ENCODE peak calls at places on chromosomes 2 and 18, in six cellular contexts. W, M, J, F, X and Q are unnamed samples.

GRCh38 chr18:70072678-70073077 is 125.0 kb upstream of the CD226 start:
- DNase-seq in W (peak; percentile 34), M (peak; percentile 11), J (no peak), F (no peak), X (no peak), Q (peak; percentile 50)

GRCh38 chr18:306608-307255 is 38.9 kb upstream of the THOC1 start:
- DNase-seq in W (no peak), M (no peak), J (no peak), F (no peak), X (no peak), Q (no peak)

GRCh38 chr2:603869-604268 is 73.3 kb downstream of the TMEM18 start:
- DNase-seq in W (no peak), M (no peak), J (peak; percentile 71), F (no peak), X (no peak), Q (no peak)

GRCh38 chr2:85911836-85912692 is 23.3 kb upstream of the ST3GAL5 start:
- DNase-seq in W (no peak), M (peak; percentile 62), J (no peak), F (no peak), X (no peak), Q (peak; percentile 85)

GRCh38 chr18:10252494-10252893 is 201.9 kb upstream of the APCDD1 start:
- DNase-seq in W (no peak), M (no peak), J (no peak), F (no peak), X (no peak), Q (no peak)

GRCh38 chr2:204494681-204495080 is 50.6 kb upstream of the PARD3B start:
- DNase-seq in W (no peak), M (no peak), J (no peak), F (no peak), X (no peak), Q (no peak)

GRCh38 chr2:133287709-133288108 is 280.6 kb downstream of the NCKAP5 start:
- DNase-seq in W (no peak), M (no peak), J (no peak), F (no peak), X (no peak), Q (peak; percentile 96)

GRCh38 chr2:102005989-102006885 is 14.5 kb downstream of the IL1R2 start:
- DNase-seq in W (peak; percentile 73), M (peak; percentile 52), J (peak; percentile 47), F (no peak), X (peak; percentile 67), Q (peak; percentile 56)

GRCh38 chr2:219149667-219150066 is 10.9 kb downstream of the NHEJ1 start:
- DNase-seq in W (peak; percentile 62), M (no peak), J (no peak), F (no peak), X (no peak), Q (no peak)

GRCh38 chr2:200321780-200322534 is 15.5 kb downstream of the SPATS2L start:
- DNase-seq in W (peak; percentile 95), M (no peak), J (no peak), F (no peak), X (no peak), Q (no peak)

GRCh38 chr18:5584751-5585417 is 41.1 kb upstream of the EPB41L3 start:
- DNase-seq in W (no peak), M (no peak), J (no peak), F (no peak), X (no peak), Q (peak; percentile 64)

GRCh38 chr2:161414385-161415040 is 1.6 kb upstream of the TBR1 start:
- DNase-seq in W (peak; percentile 23), M (peak; percentile 47), J (peak; percentile 80), F (no peak), X (peak; percentile 30), Q (peak; percentile 11)

GRCh38 chr2:36963734-36964133 is 2.6 kb downstream of the STRN start:
- DNase-seq in W (no peak), M (no peak), J (no peak), F (no peak), X (no peak), Q (no peak)

DNA sequence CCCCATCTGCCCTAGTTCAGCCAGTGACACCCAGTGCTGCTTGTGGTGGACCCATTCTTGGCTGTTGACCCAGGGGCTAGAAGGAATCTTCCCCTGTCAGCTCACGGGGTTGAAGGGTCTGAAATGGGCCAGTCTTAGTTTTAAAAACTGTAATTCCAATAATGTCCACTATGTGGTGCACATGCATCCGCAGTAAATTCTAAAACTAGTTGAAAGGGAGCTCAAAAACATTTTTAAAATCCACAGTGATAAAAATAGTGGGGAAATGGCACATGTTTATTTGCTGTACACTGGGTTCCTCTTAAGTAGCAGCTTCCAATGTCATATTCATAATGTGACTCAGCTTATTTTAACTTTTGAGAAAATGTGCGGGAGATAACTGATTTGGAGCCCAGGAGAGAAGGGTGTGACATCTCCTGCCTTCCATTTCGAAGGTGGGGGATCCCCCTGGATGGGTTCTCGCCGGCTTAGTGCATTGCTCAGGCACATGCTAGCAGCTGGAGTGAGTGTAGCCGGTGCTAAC is 32.8 kb downstream of the GRHL1 start:
- DNase-seq in W (peak; percentile 38), M (peak; percentile 46), J (peak; percentile 78), F (peak; percentile 13), X (peak; percentile 61), Q (peak; percentile 48)
- H3K4me1 ChIP-seq in W (no peaks in the 10 kb centered on the region), M (peaks cover 3% of the 10 kb centered on the region), J (peaks cover 25% of the 10 kb centered on the region), F (no peaks in the 10 kb centered on the region), X (peaks cover 7% of the 10 kb centered on the region), Q (peaks cover 12% of the 10 kb centered on the region)

DNA sequence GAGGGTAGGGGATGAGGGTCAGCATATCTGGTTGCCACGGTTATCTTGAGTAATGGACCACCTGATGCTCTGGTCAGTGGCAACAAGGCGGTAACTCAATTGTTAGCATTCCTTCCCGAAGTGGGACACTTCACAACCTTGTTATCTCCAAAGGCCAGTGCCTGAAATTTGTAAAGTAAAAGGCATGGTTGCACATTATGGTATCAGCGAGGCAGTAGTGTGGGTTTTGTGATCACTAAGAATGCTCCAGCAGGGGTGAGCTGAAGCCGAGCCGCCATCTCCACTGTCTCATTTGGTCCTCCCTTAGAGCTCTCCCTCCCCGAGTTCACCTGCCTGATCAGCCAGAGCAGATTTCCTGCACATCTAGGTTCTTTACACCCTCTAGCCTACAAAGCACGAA is 50.5 kb upstream of the LGALSL start:
- DNase-seq in W (no peak), M (no peak), J (no peak), F (no peak), X (no peak), Q (no peak)
- TF ChIP-seq SMC3 in W (no peak), M (no peak), J (no peak), F (no peak), X (no peak), Q (no peak)

GRCh38 chr2:20671736-20672080 is 4.8 kb downstream of the GDF7 start:
- DNase-seq in W (no peak), M (no peak), J (no peak), F (no peak), X (no peak), Q (no peak)
- H3K4me1 ChIP-seq in W (peaks cover 49% of the 10 kb centered on the region), M (peaks cover 21% of the 10 kb centered on the region), J (peaks cover 15% of the 10 kb centered on the region), F (peaks cover 20% of the 10 kb centered on the region), X (no peaks in the 10 kb centered on the region), Q (peaks cover 7% of the 10 kb centered on the region)

GRCh38 chr2:66082576-66082975 is 352.3 kb upstream of the MEIS1 start:
- DNase-seq in W (no peak), M (no peak), J (no peak), F (no peak), X (no peak), Q (no peak)

GRCh38 chr2:66084948-66085590 is 349.9 kb upstream of the MEIS1 start:
- DNase-seq in W (no peak), M (no peak), J (no peak), F (no peak), X (no peak), Q (no peak)

DNA sequence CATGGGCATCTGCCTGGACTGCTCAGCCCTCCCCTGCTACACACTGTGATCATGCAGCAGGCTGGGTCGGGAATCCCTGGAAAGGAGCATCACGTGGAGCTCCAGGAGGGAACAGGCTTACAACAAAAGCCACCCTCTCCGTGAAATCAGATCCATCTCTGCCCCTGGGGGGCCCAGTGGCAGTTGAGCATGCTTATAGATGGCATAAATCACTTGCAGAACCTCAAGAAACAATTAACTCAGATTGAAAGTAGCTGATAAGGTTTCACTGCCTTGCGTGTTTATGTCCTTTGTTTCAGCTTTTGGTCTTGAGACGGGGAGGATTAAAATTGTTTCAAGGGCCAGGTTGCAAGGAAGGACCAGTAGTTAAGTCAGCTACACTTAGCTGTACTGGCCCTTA is 354.8 kb upstream of the MEIS1 start:
- DNase-seq in W (no peak), M (no peak), J (peak; percentile 16), F (no peak), X (no peak), Q (no peak)
- TF ChIP-seq SMC3 in W (no peak), M (no peak), J (no peak), F (no peak), X (no peak), Q (no peak)

DNA sequence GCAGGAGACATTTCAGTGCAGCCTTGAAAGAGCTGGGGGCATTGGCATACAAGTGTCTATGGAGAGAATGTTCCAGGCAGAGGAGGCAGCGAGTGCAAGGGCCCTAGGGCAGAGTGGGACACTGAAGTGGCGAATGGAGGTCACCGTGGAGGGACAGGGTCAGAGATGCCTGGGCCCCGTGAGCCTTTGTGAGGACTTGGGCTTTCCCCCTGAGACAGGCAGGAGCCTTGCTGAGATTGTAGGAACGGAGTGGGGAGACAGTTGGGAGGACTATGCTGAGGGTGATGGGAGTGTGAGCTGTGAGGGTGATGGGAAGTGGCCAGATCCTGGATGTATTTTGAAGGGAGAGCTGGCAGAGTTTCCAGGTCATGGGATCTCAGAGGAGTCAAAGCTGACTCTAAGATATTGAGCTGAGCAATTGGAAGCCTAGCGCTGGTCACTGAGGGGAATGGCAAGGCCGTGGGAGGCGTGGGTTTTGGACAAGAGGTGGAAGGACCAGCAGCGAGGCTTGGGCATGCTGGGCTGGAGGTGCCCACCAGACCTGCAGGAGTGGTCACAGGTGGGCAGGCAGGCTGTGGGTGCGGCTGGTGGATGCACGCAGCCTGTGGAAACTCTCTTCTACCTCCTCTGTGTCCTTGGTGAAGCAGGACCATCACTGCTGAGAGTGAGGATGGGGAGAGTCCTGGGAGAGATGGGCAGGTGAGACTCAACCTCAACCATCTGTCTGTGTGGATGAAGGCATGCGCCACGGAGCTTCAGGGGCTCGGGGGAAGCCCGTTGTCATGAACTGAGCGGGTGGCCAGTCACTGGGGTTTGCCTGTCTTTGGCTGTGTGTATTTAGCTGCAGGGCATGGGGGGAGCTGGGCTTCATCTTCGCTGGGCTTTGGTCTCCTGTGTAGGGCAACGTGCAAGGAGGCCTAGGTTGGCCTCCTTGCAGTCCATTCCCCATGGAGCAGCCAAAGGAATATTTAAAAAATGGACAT is 241.2 kb upstream of the HS6ST1 start:
- DNase-seq in W (no peak), M (no peak), J (no peak), F (no peak), X (no peak), Q (no peak)
- H3K4me1 ChIP-seq in W (no peaks in the 10 kb centered on the region), M (no peaks in the 10 kb centered on the region), J (no peaks in the 10 kb centered on the region), F (no peaks in the 10 kb centered on the region), X (no peaks in the 10 kb centered on the region), Q (peaks cover 15% of the 10 kb centered on the region)

DNA sequence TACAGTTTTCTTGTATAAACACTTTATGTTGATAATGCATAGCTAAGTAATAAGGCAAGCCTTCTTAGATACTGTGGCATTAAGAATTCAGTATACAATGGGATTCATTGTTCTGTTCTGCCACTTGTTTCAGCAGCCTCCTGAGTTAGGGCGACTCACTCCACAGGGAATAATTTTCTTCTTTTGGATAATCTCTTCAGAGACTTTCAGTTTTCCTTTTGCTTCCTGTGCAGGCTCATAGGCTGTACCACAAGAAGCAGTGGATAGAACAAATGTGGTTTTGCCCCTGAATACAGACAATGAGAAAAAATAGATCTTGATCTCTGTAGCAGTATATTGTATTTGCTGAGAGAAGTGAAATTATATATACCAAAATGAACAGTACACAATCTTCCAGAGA is 298.0 kb downstream of the ZNF407 start:
- DNase-seq in W (peak; percentile 7), M (no peak), J (no peak), F (no peak), X (no peak), Q (peak; percentile 70)
- TF ChIP-seq SMC3 in W (no peak), M (no peak), J (no peak), F (no peak), X (no peak), Q (no peak)